ENCODE peak calls at places on chromosomes 5 and 9, in four cellular contexts. I is A673, P is RWPE1, L is tibial nerve. A is an unnamed sample.

GRCh38 chr5:156121234-156121633 is 205.7 kb upstream of the SGCD start:
- DNase-seq in I (no peak), P (no peak), L (no peak), A (no peak)

GRCh38 chr5:93378073-93378472 is 202.9 kb downstream of the NR2F1-AS1 start:
- DNase-seq in I (no peak), P (peak), L (no peak), A (no peak)

GRCh38 chr9:5784526-5785315 is 48.2 kb downstream of the ERMP1 start:
- DNase-seq in I (no peak), P (no peak), L (no peak), A (no peak)

GRCh38 chr9:75500479-75500878 is 390.0 kb upstream of the PCSK5 start:
- DNase-seq in I (no peak), P (no peak), L (no peak), A (no peak)

GRCh38 chr9:72480931-72481330 is 40.5 kb upstream of the TMC1 start:
- DNase-seq in I (no peak), P (no peak), L (no peak), A (no peak)

GRCh38 chr5:8644377-8644776 is 775.4 kb downstream of the MTRR start:
- DNase-seq in I (no peak), P (no peak), L (no peak), A (no peak)

GRCh38 chr5:175520321-175520720 is 42.0 kb downstream of the SFXN1 start:
- DNase-seq in I (no peak), P (no peak), L (no peak), A (no peak)

GRCh38 chr9:93576296-93577044 is at the start of gene PHF2:
- DNase-seq in I (peak), P (peak), L (no peak), A (no peak)

GRCh38 chr5:157222506-157223230 is 42.0 kb downstream of the ITK start:
- DNase-seq in I (no peak), P (no peak), L (no peak), A (no peak)

GRCh38 chr5:117160361-117160760 is 585.7 kb upstream of the SEMA6A start:
- DNase-seq in I (no peak), P (no peak), L (no peak), A (no peak)

GRCh38 chr9:107141967-107142366 is 141.1 kb upstream of the RAD23B start:
- DNase-seq in I (peak), P (no peak), L (no peak), A (no peak)

GRCh38 chr5:167947312-167947711 is 344.1 kb upstream of the WWC1 start:
- DNase-seq in I (no peak), P (no peak), L (peak), A (no peak)

GRCh38 chr5:75601996-75602395 is 9.3 kb upstream of the ANKDD1B start:
- DNase-seq in I (no peak), P (peak), L (no peak), A (no peak)

GRCh38 chr9:131747352-131747751 is 7.5 kb upstream of the RAPGEF1 start:
- DNase-seq in I (peak), P (no peak), L (no peak), A (no peak)

GRCh38 chr5:122726990-122727616 is 47.8 kb upstream of the SNX2 start:
- DNase-seq in I (no peak), P (peak), L (no peak), A (no peak)

GRCh38 chr9:9920425-9920824 is 692.4 kb downstream of the PTPRD start:
- DNase-seq in I (peak), P (no peak), L (no peak), A (no peak)

GRCh38 chr9:9102295-9102694 is 1302.7 kb upstream of the DMAC1 start:
- DNase-seq in I (no peak), P (no peak), L (no peak), A (no peak)

GRCh38 chr9:106143781-106144180 is 449.4 kb downstream of the TMEM38B start:
- DNase-seq in I (no peak), P (no peak), L (no peak), A (no peak)

GRCh38 chr9:84140535-84141101 is 160.0 kb downstream of the RMI1 start:
- DNase-seq in I (no peak), P (no peak), L (no peak), A (no peak)

GRCh38 chr5:129767927-129768380 is 20.1 kb downstream of the MINAR2 start:
- DNase-seq in I (peak), P (peak), L (peak), A (peak)

GRCh38 chr9:93340091-93340490 is 111.4 kb upstream of the FAM120A start:
- DNase-seq in I (no peak), P (no peak), L (no peak), A (no peak)

GRCh38 chr9:135281151-135281550 is 193.7 kb downstream of the OLFM1 start:
- DNase-seq in I (no peak), P (no peak), L (no peak), A (no peak)

GRCh38 chr5:111997308-111998159 is 240.5 kb upstream of the NREP start:
- DNase-seq in I (no peak), P (peak), L (no peak), A (no peak)

GRCh38 chr9:134826336-134827246 is 54.0 kb upstream of the FCN2 start:
- DNase-seq in I (no peak), P (peak), L (no peak), A (no peak)

GRCh38 chr5:17020586-17021362 is 84.7 kb upstream of the MYO10 start:
- DNase-seq in I (no peak), P (no peak), L (no peak), A (no peak)

GRCh38 chr5:123559434-123559775 is 47.4 kb downstream of the CSNK1G3 start:
- DNase-seq in I (no peak), P (no peak), L (no peak), A (no peak)

GRCh38 chr5:3980146-3980545 is 384.5 kb downstream of the IRX1 start:
- DNase-seq in I (no peak), P (no peak), L (no peak), A (no peak)

GRCh38 chr9:136881691-136882108 is 4.6 kb upstream of the TRAF2 start:
- DNase-seq in I (no peak), P (no peak), L (no peak), A (no peak)

GRCh38 chr5:138037271-138037670 is 4.4 kb upstream of the FAM13B start:
- DNase-seq in I (no peak), P (no peak), L (no peak), A (no peak)